ENCODE peak calls at places on chromosome 14, in nine cellular contexts. M is A549; R is fibroblast of lung; B is RWPE2; S is brain microvascular endothelial cell; L is CD8-positive, alpha-beta T cell; Q is stomach; E is PC-9; P is tibial nerve. F is an unnamed sample.

GRCh38 chr14:105913861-105914260 is 387.5 kb downstream of the TMEM121 start:
- DNase-seq in B (peak), P (no peak), L (no peak), M (no peak), Q (no peak), E (no peak), S (no peak), R (no peak), F (no peak)

GRCh38 chr14:30129795-30130194 is 202.1 kb upstream of the PRKD1 start:
- DNase-seq in S (no peak), B (no peak), L (no peak), P (no peak), R (peak), M (no peak), Q (no peak), E (no peak), F (no peak)

GRCh38 chr14:90788031-90788430 is 28.2 kb downstream of the TTC7B start:
- DNase-seq in R (no peak), P (no peak), Q (no peak), M (no peak), S (no peak), E (no peak), B (peak), L (no peak), F (no peak)

GRCh38 chr14:93271111-93271510 is 61.7 kb downstream of the BTBD7 start:
- DNase-seq in M (no peak), P (no peak), B (no peak), E (no peak), R (no peak), S (no peak), L (no peak), Q (no peak), F (no peak)

GRCh38 chr14:39030209-39030608 is 72.8 kb downstream of the SEC23A start:
- DNase-seq in B (no peak), S (no peak), M (no peak), P (no peak), L (no peak), R (no peak), E (no peak), Q (no peak), F (no peak)

GRCh38 chr14:104140463-104141331 is 2.3 kb downstream of the KIF26A start:
- DNase-seq in Q (no peak), S (no peak), M (no peak), R (no peak), L (no peak), P (no peak), B (peak), E (no peak), F (no peak)

GRCh38 chr14:77058082-77058481 is 29.6 kb upstream of the IRF2BPL start:
- DNase-seq in P (no peak), Q (no peak), L (no peak), M (no peak), S (no peak), B (no peak), E (no peak), R (no peak), F (no peak)

GRCh38 chr14:102833341-102833740 is 56.1 kb downstream of the TRAF3 start:
- DNase-seq in Q (no peak), R (no peak), E (no peak), M (no peak), B (no peak), P (no peak), S (no peak), L (no peak), F (no peak)

DNA sequence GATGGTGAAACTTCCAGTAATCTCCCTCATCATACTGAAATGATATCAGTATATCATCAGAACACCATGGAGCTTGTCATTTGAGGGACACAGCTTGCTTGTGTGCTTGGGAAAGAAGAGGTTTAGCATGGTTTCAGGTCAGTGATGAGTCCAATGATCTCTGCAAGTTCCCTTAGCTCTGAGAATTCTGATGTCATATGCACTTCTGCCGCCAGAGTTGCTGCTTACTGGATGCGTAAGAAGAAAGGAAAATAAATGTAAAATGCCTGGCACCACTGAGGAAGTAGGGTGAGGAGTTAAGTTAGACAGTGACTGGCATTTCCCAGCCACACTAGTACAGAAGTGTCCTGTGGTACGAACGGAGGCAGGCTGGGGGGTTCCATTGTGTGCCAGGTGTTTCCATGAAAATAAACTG is 22.6 kb downstream of the PRKCH start:
- DNase-seq in S (no peak), L (no peak), M (no peak), P (no peak), B (no peak), R (no peak), Q (no peak), E (no peak), F (no peak)
- TF ChIP-seq CTCF in S (no peak), L (no peak), M (no peak), P (no peak), B (no peak), R (no peak), Q (no peak), E (no peak), F (no peak)

DNA sequence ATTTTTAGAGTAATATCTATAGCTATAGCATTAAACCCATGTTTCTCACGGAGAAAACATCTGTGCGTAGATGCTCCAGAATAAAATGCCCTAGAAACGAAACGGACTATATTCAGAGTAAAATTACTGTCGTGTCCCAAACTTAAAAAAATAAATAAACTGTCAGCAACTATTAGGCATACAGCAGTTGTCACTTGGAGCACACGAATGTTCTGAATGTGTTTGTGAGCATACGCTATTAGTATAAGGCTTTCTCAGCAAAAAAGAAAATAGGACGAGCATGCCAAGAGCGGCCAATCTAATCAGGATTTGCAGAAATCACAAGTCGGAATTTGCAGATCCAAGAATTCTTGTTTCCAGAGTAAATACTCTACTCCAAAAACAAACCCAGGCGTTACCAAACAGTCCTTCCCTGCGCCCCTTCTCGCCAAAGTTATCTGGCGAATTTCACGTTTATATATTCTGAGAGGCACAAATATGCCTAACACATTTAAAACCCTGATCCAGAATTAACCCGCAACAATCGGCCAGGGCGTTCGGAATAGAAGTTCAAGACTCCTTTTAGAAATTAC is 835 bp downstream of the PTPN21 start:
- DNase-seq in S (no peak), M (no peak), B (no peak), R (peak), Q (no peak), E (no peak), L (no peak), P (no peak), F (no peak)
- H3K4me3 ChIP-seq in S (peak), M (peak), B (peak), R (peak), Q (peak), E (peak), L (peak), P (peak), F (peak)

GRCh38 chr14:89417469-89418225 is 614 bp upstream of the FOXN3 start:
- DNase-seq in E (peak), Q (peak), M (peak), P (peak), R (peak), B (peak), S (peak), L (peak), F (peak)
- TF ChIP-seq CTCF in E (no peak), Q (no peak), M (peak), P (peak), R (peak), B (peak), S (peak), L (peak), F (peak)

DNA sequence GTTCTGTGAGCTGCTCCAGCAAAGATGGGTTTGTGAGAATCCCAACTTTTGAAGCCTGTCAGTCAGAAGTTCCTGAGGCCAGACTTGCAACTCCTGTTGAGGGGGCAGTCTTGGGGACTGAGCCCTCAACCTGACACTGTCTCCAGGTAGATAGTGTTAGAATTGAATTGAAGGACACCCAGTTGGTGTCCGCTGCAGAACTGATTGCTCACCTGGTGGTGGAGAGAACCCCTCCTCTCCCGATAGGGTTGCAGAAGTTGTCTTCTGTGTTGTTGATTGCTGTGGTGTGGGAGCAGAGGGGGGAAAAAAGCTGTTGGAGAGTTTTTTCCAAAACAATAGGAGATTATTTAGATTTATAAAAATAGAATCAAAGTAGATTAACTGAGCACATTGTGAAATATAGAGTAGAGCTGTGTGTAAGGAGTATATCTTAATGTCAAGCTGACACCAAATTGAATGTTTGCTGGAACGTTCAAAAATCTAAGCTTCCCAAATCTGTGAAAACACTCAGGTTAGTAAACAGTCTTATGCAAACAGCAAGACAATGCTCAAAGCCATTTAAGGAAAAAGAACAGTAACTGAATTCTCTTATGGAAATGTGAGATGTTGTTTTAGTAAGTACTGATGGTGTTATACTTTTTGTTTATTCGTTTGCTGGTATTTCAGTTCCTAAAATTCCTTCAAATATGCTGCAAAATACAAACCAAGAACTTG is 18.6 kb downstream of the HIF1A start:
- DNase-seq in R (no peak), S (no peak), P (no peak), L (no peak), E (no peak), Q (no peak), B (no peak), M (no peak), F (no peak)
- H3K4me3 ChIP-seq in R (no peak), S (peak), P (no peak), L (no peak), E (no peak), Q (no peak), B (peak), M (no peak), F (no peak)

GRCh38 chr14:100471451-100472093 is 115.6 kb downstream of the BEGAIN start:
- DNase-seq in L (no peak), M (no peak), B (no peak), P (no peak), Q (no peak), E (peak), S (no peak), R (no peak), F (peak)

GRCh38 chr14:100468557-100468956 is 118.7 kb downstream of the BEGAIN start:
- DNase-seq in L (no peak), B (no peak), P (no peak), Q (no peak), M (no peak), E (no peak), R (no peak), S (no peak), F (no peak)

GRCh38 chr14:100472094-100472455 is 115.1 kb downstream of the BEGAIN start:
- DNase-seq in R (no peak), P (no peak), L (no peak), B (no peak), Q (no peak), E (no peak), M (no peak), S (no peak), F (no peak)

GRCh38 chr14:100469632-100470522 is 117.3 kb downstream of the BEGAIN start:
- DNase-seq in L (no peak), B (no peak), Q (no peak), S (no peak), M (no peak), R (no peak), E (no peak), P (no peak), F (no peak)

DNA sequence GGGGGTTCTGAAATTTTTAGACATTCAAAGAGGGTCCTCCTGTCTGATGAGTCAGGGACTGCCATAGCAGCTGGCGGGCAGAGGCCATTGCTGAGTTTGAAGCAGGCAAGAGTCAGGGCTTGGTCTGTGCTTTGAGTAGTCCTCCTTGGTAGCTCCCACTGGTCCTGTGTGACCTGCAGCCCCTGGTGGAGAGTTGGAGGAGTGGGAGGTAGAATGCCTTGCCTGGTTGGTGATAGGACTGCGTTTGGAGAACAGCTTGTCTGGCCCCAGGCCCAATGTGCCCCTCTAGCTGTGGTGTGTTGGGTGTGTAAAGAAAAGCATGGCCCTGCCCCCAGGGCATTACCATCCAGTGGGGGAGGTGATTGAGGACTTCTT is 116.7 kb downstream of the BEGAIN start:
- DNase-seq in L (no peak), R (no peak), E (no peak), S (no peak), P (no peak), Q (no peak), B (no peak), M (no peak), F (no peak)
- TF ChIP-seq CTCF in L (no peak), R (no peak), E (no peak), S (peak), P (no peak), Q (no peak), B (no peak), M (no peak), F (no peak)

GRCh38 chr14:23187925-23188324 is 4.5 kb upstream of the SLC7A8 start:
- DNase-seq in M (no peak), Q (no peak), E (no peak), S (no peak), R (no peak), P (no peak), B (no peak), L (no peak), F (no peak)
- H3K4me3 ChIP-seq in M (no peak), Q (no peak), E (no peak), S (no peak), R (no peak), P (no peak), B (no peak), L (no peak), F (no peak)

F was measured in gastrocnemius medialis.